ENCODE peak calls at places on chromosome 3, in ten cellular contexts. W is kidney epithelial cell; B is psoas muscle; E is CD4-positive, alpha-beta T cell; G is adrenal gland; Q is stimulated activated CD4-positive, alpha-beta T cell treated with anti-CD3 and anti-CD28 coated beads, Interleukin-1b, Interleukin-23, amount 100 ng/mL, for 1 hour; X is AG04450; F is germinal center; V is astrocyte of the spinal cord; M is right atrium auricular region. D is an unnamed sample.

GRCh38 chr3:105915524-105915923 is 46.7 kb upstream of the CBLB start:
- DNase-seq in X (no peak), M (no peak), E (no peak), F (no peak), Q (no peak), B (no peak), W (no peak), G (no peak), V (no peak), D (no peak)

GRCh38 chr3:94162700-94163099 is 99.8 kb downstream of the NSUN3 start:
- DNase-seq in M (no peak), F (no peak), E (no peak), X (no peak), G (no peak), W (peak), B (no peak), Q (no peak), V (peak), D (no peak)

GRCh38 chr3:27072943-27073725 is 296.0 kb downstream of the NEK10 start:
- DNase-seq in W (no peak), G (no peak), E (no peak), X (no peak), V (no peak), B (no peak), M (no peak), F (no peak), Q (no peak), D (no peak)

GRCh38 chr3:194257916-194258668 is 93.0 kb downstream of the CPN2 start:
- DNase-seq in Q (no peak), X (no peak), V (no peak), W (no peak), F (no peak), B (no peak), G (no peak), M (peak), E (no peak), D (no peak)

GRCh38 chr3:147356909-147357733 is 49.2 kb downstream of the ZIC4 start:
- DNase-seq in G (no peak), M (no peak), B (no peak), X (no peak), F (no peak), E (no peak), V (no peak), Q (no peak), W (no peak), D (no peak)

GRCh38 chr3:13535905-13536304 is 13.0 kb upstream of the FBLN2 start:
- DNase-seq in F (no peak), G (no peak), E (no peak), M (no peak), Q (no peak), B (no peak), V (no peak), X (no peak), W (no peak), D (no peak)

GRCh38 chr3:55486857-55487375 is at the start of gene WNT5A:
- DNase-seq in E (no peak), G (no peak), B (peak), W (no peak), M (no peak), F (peak), Q (no peak), X (no peak), V (peak), D (no peak)

GRCh38 chr3:5006755-5007202 is 27.5 kb downstream of the BHLHE40 start:
- DNase-seq in F (peak), B (no peak), Q (no peak), W (no peak), V (no peak), M (no peak), E (no peak), X (no peak), G (no peak), D (no peak)

GRCh38 chr3:74268753-74269152 is 345.7 kb downstream of the CNTN3 start:
- DNase-seq in F (no peak), G (no peak), B (no peak), W (no peak), V (no peak), M (no peak), X (no peak), Q (no peak), E (no peak), D (no peak)

GRCh38 chr3:27805282-27805681 is 83.2 kb upstream of the EOMES start:
- DNase-seq in E (no peak), W (no peak), B (no peak), M (no peak), X (no peak), G (no peak), V (no peak), Q (no peak), F (no peak), D (no peak)

GRCh38 chr3:159447841-159448240 is 540.8 kb upstream of the IL12A start:
- DNase-seq in E (no peak), M (no peak), W (no peak), B (no peak), Q (no peak), V (no peak), G (no peak), X (no peak), F (no peak), D (no peak)

GRCh38 chr3:171873561-171873960 is 30.4 kb downstream of the TMEM212 start:
- DNase-seq in V (peak), E (no peak), X (no peak), F (no peak), W (no peak), B (no peak), Q (no peak), G (no peak), M (no peak), D (no peak)

GRCh38 chr3:123169492-123169929 is 32.2 kb upstream of the SEC22A start:
- DNase-seq in Q (no peak), V (no peak), F (no peak), W (peak), G (no peak), E (no peak), B (no peak), M (no peak), X (no peak), D (no peak)

GRCh38 chr3:52171577-52172261 is 17.5 kb upstream of the POC1A start:
- DNase-seq in Q (no peak), W (no peak), E (no peak), G (no peak), B (no peak), V (peak), X (no peak), M (no peak), F (no peak), D (no peak)

GRCh38 chr3:16400143-16400935 is 113.2 kb downstream of the RFTN1 start:
- DNase-seq in G (no peak), F (no peak), X (no peak), M (no peak), B (no peak), Q (no peak), E (no peak), V (peak), W (no peak), D (no peak)

GRCh38 chr3:15610083-15610482 is 8.5 kb downstream of the BTD start:
- DNase-seq in W (peak), E (no peak), B (peak), G (peak), V (peak), F (no peak), M (no peak), X (no peak), Q (no peak), D (no peak)

GRCh38 chr3:125280966-125281365 is 68.4 kb upstream of the SLC12A8 start:
- DNase-seq in Q (no peak), F (no peak), V (peak), W (no peak), G (no peak), X (no peak), E (no peak), M (no peak), B (no peak), D (peak)

GRCh38 chr3:29324180-29324651 is 43.3 kb downstream of the RBMS3 start:
- DNase-seq in M (peak), X (no peak), F (no peak), V (peak), Q (no peak), G (peak), W (no peak), E (no peak), B (peak), D (peak)

GRCh38 chr3:102532901-102533300 is 98.1 kb downstream of the ZPLD1 start:
- DNase-seq in G (no peak), Q (no peak), E (no peak), V (no peak), W (no peak), X (no peak), F (no peak), B (no peak), M (no peak), D (no peak)

GRCh38 chr3:122728186-122728585 is 47.5 kb downstream of the PARP14 start:
- DNase-seq in F (no peak), V (no peak), G (no peak), Q (no peak), W (no peak), M (no peak), B (no peak), E (no peak), X (no peak), D (no peak)

GRCh38 chr3:74916696-74917095 is 302.2 kb upstream of the CNTN3 start:
- DNase-seq in M (no peak), Q (no peak), V (no peak), F (no peak), E (no peak), G (no peak), W (no peak), B (no peak), X (no peak), D (no peak)

GRCh38 chr3:168974628-168975403 is 688.7 kb downstream of the MECOM start:
- DNase-seq in Q (no peak), G (no peak), V (no peak), W (no peak), F (no peak), B (no peak), X (no peak), M (no peak), E (no peak), D (no peak)

GRCh38 chr3:147669076-147669475 is 259.9 kb downstream of the ZIC1 start:
- DNase-seq in W (no peak), V (no peak), B (no peak), E (no peak), G (no peak), Q (no peak), F (no peak), X (no peak), M (no peak), D (no peak)